ENCODE peak calls at places on chromosome 11, in seven cellular contexts. S is kidney epithelial cell, M is neural crest cell, Q is tibial artery, P is kidney, N is HFF-Myc, K is cardiac muscle cell. R is an unnamed sample.

GRCh38 chr11:111531687-111532364 is 8.7 kb upstream of the LAYN start:
- DNase-seq in N (peak; percentile 57), K (peak; percentile 77), P (no peak), M (no peak), Q (no peak), S (peak; percentile 72), R (peak; percentile 81)

GRCh38 chr11:13868710-13869403 is 93.7 kb upstream of the SPON1 start:
- DNase-seq in P (no peak), S (no peak), Q (no peak), K (no peak), N (no peak), M (no peak), R (peak; percentile 54)

GRCh38 chr11:76282106-76282630 is 75.9 kb upstream of the WNT11 start:
- DNase-seq in N (no peak), Q (no peak), P (no peak), M (no peak), K (no peak), S (no peak), R (no peak)

GRCh38 chr11:116500002-116500832 is 272.6 kb downstream of the BUD13 start:
- DNase-seq in Q (no peak), K (no peak), M (no peak), P (no peak), S (no peak), N (no peak), R (no peak)

GRCh38 chr11:129230006-129230405 is 37.9 kb upstream of the ARHGAP32 start:
- DNase-seq in K (peak; percentile 50), Q (no peak), S (no peak), M (no peak), N (no peak), P (no peak), R (no peak)

GRCh38 chr11:118633979-118634378 is 26.6 kb downstream of the PHLDB1 start:
- DNase-seq in K (no peak), Q (no peak), P (peak; percentile 57), M (no peak), N (no peak), S (no peak), R (no peak)

GRCh38 chr11:94028436-94028835 is 7.3 kb downstream of the HEPHL1 start:
- DNase-seq in N (peak; percentile 4), P (no peak), Q (no peak), S (peak; percentile 81), M (no peak), K (peak; percentile 50), R (peak; percentile 96)

GRCh38 chr11:113697075-113697474 is 9.0 kb downstream of the TMPRSS5 start:
- DNase-seq in M (no peak), P (no peak), Q (no peak), K (no peak), S (no peak), N (no peak), R (no peak)

GRCh38 chr11:102940714-102941588 is 14.6 kb downstream of the MMP13 start:
- DNase-seq in M (peak; percentile 38), N (peak; percentile 70), S (no peak), P (no peak), Q (no peak), K (peak; percentile 77), R (no peak)

GRCh38 chr11:27902981-27903624 is 202.8 kb upstream of the BDNF start:
- DNase-seq in M (no peak), N (no peak), K (peak; percentile 27), P (no peak), S (peak; percentile 77), Q (no peak), R (peak; percentile 23)

GRCh38 chr11:64661146-64661545 is 61.9 kb downstream of the NRXN2 start:
- DNase-seq in N (no peak), M (no peak), K (peak; percentile 88), P (peak; percentile 72), S (no peak), Q (peak; percentile 64), R (no peak)

GRCh38 chr11:130636672-130637463 is 188.4 kb downstream of the ADAMTS15 start:
- DNase-seq in K (peak; percentile 50), S (peak; percentile 94), N (peak; percentile 53), Q (no peak), M (no peak), P (no peak), R (no peak)

GRCh38 chr11:86681039-86681745 is 8.8 kb upstream of the ME3 start:
- DNase-seq in K (peak; percentile 31), Q (no peak), M (no peak), P (no peak), N (no peak), S (no peak), R (no peak)

DNA sequence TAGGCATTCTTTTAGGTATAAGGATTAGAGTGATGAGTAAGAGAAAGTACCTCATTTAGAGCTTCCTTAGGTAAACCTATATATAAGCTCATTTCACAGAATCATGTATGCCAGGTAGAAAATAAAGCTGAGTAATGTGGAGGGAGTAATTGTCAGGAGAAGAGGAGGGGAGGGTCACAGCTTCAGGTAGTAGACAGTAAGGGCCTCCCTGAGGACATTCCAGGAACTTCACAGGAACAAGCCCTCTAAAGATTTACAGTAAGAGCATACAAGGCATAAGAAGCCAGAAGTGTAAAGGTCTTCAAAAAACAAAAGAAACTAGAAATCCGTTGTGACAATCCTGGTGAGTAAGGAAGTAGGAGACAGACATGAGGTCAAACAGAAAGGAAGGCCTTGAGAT is 57.6 kb downstream of the USP47 start:
- DNase-seq in M (no peak), K (no peak), N (no peak), Q (no peak), S (no peak), P (no peak), R (no peak)
- TF ChIP-seq CTCF in M (peak; percentile 26), K (no peak), N (no peak), Q (no peak), S (peak; percentile 3), P (no peak), R (no peak)

GRCh38 chr11:84894666-84895065 is 732.5 kb downstream of the DLG2 start:
- DNase-seq in P (no peak), N (no peak), Q (no peak), M (no peak), S (no peak), K (no peak), R (no peak)
- TF ChIP-seq CTCF in P (no peak), N (no peak), Q (no peak), M (no peak), S (no peak), K (no peak), R (no peak)

GRCh38 chr11:131867457-131868257 is 497.2 kb downstream of the NTM start:
- DNase-seq in N (peak; percentile 63), Q (peak; percentile 73), S (peak; percentile 51), P (peak; percentile 84), M (peak; percentile 69), K (peak; percentile 92), R (peak; percentile 36)
- TF ChIP-seq CTCF in N (peak; percentile 93), Q (peak; percentile 36), S (peak; percentile 87), P (peak; percentile 77), M (peak; percentile 80), K (peak; percentile 93), R (peak; percentile 95)

DNA sequence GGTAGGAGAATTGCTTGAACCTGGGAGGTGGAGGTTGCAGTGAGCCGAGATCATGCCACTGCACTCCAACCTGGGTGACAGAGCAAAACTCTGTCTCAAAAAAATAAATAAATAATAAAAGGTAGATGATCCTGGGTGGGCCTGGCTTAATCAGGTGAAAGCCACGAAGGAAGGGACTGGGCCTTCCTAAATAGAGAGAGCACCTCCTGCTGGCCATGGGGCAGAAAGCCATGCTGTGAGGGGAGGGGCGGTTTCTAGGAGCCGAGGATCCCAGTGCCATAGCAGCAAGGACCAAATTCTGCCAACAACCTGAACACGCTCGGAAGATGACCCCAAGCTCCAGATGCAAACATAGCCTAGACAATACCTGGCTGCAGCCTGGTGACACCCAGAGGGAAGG is 24.5 kb upstream of the DGKZ start:
- DNase-seq in N (no peak), M (no peak), S (no peak), P (no peak), K (peak; percentile 32), Q (no peak), R (no peak)
- TF ChIP-seq CTCF in N (peak; percentile 47), M (peak; percentile 34), S (peak; percentile 10), P (no peak), K (peak; percentile 41), Q (no peak), R (peak; percentile 18)

DNA sequence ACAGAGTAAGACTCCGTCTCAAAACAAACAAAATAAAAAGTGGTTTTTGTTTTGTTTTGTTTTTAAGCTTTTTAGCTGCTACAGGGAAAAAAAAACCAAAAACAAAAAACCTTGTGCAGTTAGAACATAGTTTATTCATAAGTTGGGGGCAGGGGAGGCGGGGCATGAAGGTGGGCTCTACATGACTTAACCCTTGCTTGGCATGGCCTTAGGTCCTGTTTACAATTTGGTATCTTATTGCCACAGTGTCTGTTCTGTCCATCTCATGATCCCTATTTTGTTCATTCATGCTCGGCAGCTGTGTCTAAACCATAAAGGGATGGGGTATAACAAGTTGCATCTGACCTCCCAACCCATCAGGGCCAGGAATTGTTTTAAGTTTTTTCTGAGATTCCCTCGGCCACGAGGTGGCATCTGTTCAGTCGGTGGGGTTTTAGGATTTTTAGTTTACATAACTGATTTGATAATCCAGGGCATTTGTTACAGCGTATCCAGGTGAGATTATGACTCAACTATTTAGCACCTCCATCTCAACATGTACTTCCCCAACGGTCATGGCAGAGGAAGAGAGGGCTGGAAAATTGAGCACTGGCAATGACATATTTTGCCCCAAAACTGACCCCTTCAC is 6.9 kb downstream of the AP5B1 start:
- DNase-seq in M (no peak), S (no peak), P (no peak), Q (no peak), K (no peak), N (no peak), R (no peak)
- TF ChIP-seq CTCF in M (no peak), S (no peak), P (no peak), Q (no peak), K (peak; percentile 30), N (no peak), R (no peak)

GRCh38 chr11:70802185-70802584 is 403.9 kb downstream of the CTTN start:
- DNase-seq in M (no peak), S (no peak), N (no peak), P (no peak), K (no peak), Q (no peak), R (no peak)

GRCh38 chr11:70790671-70791300 is 392.5 kb downstream of the CTTN start:
- DNase-seq in Q (no peak), S (no peak), K (no peak), N (no peak), P (no peak), M (no peak), R (no peak)

GRCh38 chr11:70798296-70798695 is 400.0 kb downstream of the CTTN start:
- DNase-seq in K (no peak), Q (no peak), S (no peak), M (no peak), P (no peak), N (no peak), R (no peak)

GRCh38 chr11:70799386-70799785 is 401.1 kb downstream of the CTTN start:
- DNase-seq in K (peak; percentile 17), S (no peak), P (no peak), M (no peak), N (no peak), Q (no peak), R (no peak)

GRCh38 chr11:70796601-70797000 is 398.3 kb downstream of the CTTN start:
- DNase-seq in P (no peak), N (no peak), S (no peak), Q (no peak), M (no peak), K (no peak), R (no peak)
- TF ChIP-seq CTCF in P (no peak), N (peak; percentile 6), S (no peak), Q (no peak), M (peak; percentile 28), K (no peak), R (no peak)

GRCh38 chr11:15754221-15754620 is 602.1 kb downstream of the SOX6 start:
- DNase-seq in P (no peak), M (no peak), N (no peak), Q (no peak), K (no peak), S (no peak), R (no peak)
- TF ChIP-seq CTCF in P (no peak), M (no peak), N (no peak), Q (no peak), K (no peak), S (no peak), R (no peak)

R was measured in keratinocyte.